ENCODE peak calls at places on chromosome 22, in four cellular contexts. A is K562, Y is GM12878, U is HepG2. Q is an unnamed sample.

GRCh38 chr22:19109198-19110063 is 12.8 kb downstream of the DGCR2 start:
- DNase-seq in U (peak; percentile 79), Y (peak; percentile 55), A (peak; percentile 95), Q (no peak)

GRCh38 chr22:36395061-36395849 is 7.5 kb upstream of the MYH9 start:
- DNase-seq in A (no peak), U (no peak), Y (no peak), Q (no peak)

GRCh38 chr22:24894220-24894975 is 52.1 kb downstream of the LHFPL7 start:
- DNase-seq in U (peak; percentile 96), Y (no peak), A (peak; percentile 22), Q (no peak)

GRCh38 chr22:34841321-34841901 is 224.5 kb upstream of the ISX start:
- DNase-seq in Y (no peak), A (no peak), U (no peak), Q (no peak)

GRCh38 chr22:27453688-27454087 is 347.9 kb downstream of the MN1 start:
- DNase-seq in Y (no peak), U (no peak), A (no peak), Q (no peak)

GRCh38 chr22:44407404-44408226 is 90.4 kb downstream of the RTL6 start:
- DNase-seq in A (no peak), U (no peak), Y (no peak), Q (no peak)

GRCh38 chr22:19825904-19826618 is 28.6 kb downstream of the GNB1L start:
- DNase-seq in Y (no peak), A (no peak), U (no peak), Q (no peak)

GRCh38 chr22:24500251-24500820 is 5.2 kb downstream of the UPB1 start:
- DNase-seq in U (peak; percentile 66), Y (no peak), A (no peak), Q (no peak)

GRCh38 chr22:28051787-28052356 is 132.8 kb upstream of the PITPNB start:
- DNase-seq in A (peak; percentile 63), Y (no peak), U (peak; percentile 43), Q (peak; percentile 85)

GRCh38 chr22:47204002-47204979 is 441.8 kb downstream of the TBC1D22A start:
- DNase-seq in U (no peak), Y (no peak), A (no peak), Q (no peak)

GRCh38 chr22:38611559-38611958 is 41.6 kb upstream of the DMC1 start:
- DNase-seq in U (no peak), A (no peak), Y (no peak), Q (no peak)

GRCh38 chr22:37419916-37420655 is 7.2 kb downstream of the ELFN2 start:
- DNase-seq in Y (no peak), U (no peak), A (peak; percentile 6), Q (peak; percentile 64)

GRCh38 chr22:29740216-29740615 is 20.4 kb downstream of the CABP7 start:
- DNase-seq in Y (no peak), U (no peak), A (no peak), Q (no peak)

GRCh38 chr22:25417792-25418191 is 146.7 kb upstream of the GRK3 start:
- DNase-seq in A (no peak), U (no peak), Y (no peak), Q (no peak)

GRCh38 chr22:25777870-25778269 is 35.9 kb downstream of the MYO18B start:
- DNase-seq in A (peak; percentile 31), U (peak; percentile 41), Y (peak; percentile 11), Q (no peak)

GRCh38 chr22:20951932-20952380 is 15.1 kb upstream of the AIFM3 start:
- DNase-seq in U (peak; percentile 70), Y (no peak), A (no peak), Q (no peak)

GRCh38 chr22:17637490-17638181 is 921 bp upstream of the BCL2L13 start:
- DNase-seq in A (no peak), U (no peak), Y (no peak), Q (no peak)

GRCh38 chr22:48851933-48852549 is 975.6 kb downstream of the BRD1 start:
- DNase-seq in A (no peak), Y (no peak), U (peak; percentile 37), Q (no peak)

GRCh38 chr22:35445933-35446332 is 46.0 kb downstream of the MCM5 start:
- DNase-seq in Y (no peak), U (no peak), A (no peak), Q (no peak)

GRCh38 chr22:33438273-33438672 is 380.1 kb upstream of the SYN3 start:
- DNase-seq in Y (no peak), A (peak; percentile 0), U (no peak), Q (no peak)

GRCh38 chr22:24140357-24140756 is 40.9 kb upstream of the SUSD2 start:
- DNase-seq in U (no peak), Y (no peak), A (no peak), Q (no peak)

GRCh38 chr22:23217171-23218052 is 37.1 kb downstream of the BCR start:
- DNase-seq in U (no peak), A (no peak), Y (no peak), Q (no peak)

GRCh38 chr22:40043086-40043485 is 48.3 kb downstream of the FAM83F start:
- DNase-seq in U (no peak), A (no peak), Y (no peak), Q (no peak)

GRCh38 chr22:49514656-49515055 is 313.0 kb downstream of the BRD1 start:
- DNase-seq in A (no peak), Y (no peak), U (no peak), Q (no peak)

DNA sequence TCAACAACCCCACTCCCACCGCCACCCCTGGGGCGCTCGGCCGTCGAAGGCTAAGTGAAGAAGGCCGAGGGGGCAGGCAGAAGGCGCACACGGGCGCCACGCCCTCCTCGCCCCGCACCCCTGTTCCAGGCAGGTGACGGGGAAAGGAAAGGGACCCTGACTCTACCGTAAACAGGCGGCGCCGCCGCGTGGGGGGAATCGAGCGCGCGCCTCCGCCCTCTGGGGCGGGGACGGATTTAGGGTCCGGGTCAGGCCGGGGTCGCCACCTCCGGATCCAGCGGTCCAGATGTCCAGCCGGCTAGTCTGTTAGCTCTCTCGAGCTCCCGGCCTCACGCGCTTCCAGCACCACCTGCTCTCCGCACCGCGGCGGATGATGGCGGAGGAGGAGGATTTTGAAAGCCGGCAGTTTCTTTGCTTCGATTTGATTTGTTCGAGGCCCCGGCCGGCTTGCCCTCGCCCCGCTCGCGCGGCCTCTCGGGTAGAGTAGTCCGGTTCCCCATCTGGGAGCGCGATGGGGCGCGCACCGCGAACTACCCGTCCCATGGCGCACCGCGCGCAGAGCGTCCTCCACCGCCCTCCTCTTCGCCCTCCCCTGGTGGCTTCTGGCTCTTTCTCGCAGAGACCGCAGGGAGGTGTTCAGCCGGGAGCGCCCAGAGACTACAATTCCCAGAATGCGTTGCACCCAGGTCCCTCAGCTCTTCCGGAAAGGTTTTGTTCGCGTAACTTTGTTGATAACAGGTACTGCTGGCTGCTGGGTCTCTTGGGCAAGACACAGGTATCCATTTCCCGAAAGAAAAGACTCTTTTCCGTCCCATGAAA is at the start of gene RANGAP1:
- DNase-seq in Y (peak; percentile 98), A (peak; percentile 97), U (peak; percentile 97), Q (peak; percentile 99)
- TF ChIP-seq ATF2 in Y (no peak), A (no peak), U (no peak), Q (no peak)

GRCh38 chr22:43144949-43145348 is 1.8 kb upstream of the MCAT start:
- DNase-seq in U (no peak), A (no peak), Y (no peak), Q (no peak)
- TF ChIP-seq NR2C2 in U (no peak), A (no peak), Y (no peak), Q (no peak)

GRCh38 chr22:31233001-31233400 is 20.9 kb downstream of the LIMK2 start:
- DNase-seq in U (no peak), Y (no peak), A (no peak), Q (no peak)
- TF ChIP-seq ATF2 in U (no peak), Y (no peak), A (no peak), Q (no peak)

GRCh38 chr22:45458532-45458931 is 44.2 kb upstream of the FBLN1 start:
- DNase-seq in Y (no peak), A (no peak), U (no peak), Q (no peak)

GRCh38 chr22:45456811-45457210 is 43.3 kb downstream of the RIBC2 start:
- DNase-seq in U (no peak), Y (no peak), A (no peak), Q (no peak)

GRCh38 chr22:45462034-45462655 is 40.5 kb upstream of the FBLN1 start:
- DNase-seq in A (peak; percentile 5), U (peak; percentile 58), Y (no peak), Q (peak; percentile 21)

GRCh38 chr22:45459235-45459634 is 43.4 kb upstream of the FBLN1 start:
- DNase-seq in Y (no peak), U (no peak), A (no peak), Q (no peak)

DNA sequence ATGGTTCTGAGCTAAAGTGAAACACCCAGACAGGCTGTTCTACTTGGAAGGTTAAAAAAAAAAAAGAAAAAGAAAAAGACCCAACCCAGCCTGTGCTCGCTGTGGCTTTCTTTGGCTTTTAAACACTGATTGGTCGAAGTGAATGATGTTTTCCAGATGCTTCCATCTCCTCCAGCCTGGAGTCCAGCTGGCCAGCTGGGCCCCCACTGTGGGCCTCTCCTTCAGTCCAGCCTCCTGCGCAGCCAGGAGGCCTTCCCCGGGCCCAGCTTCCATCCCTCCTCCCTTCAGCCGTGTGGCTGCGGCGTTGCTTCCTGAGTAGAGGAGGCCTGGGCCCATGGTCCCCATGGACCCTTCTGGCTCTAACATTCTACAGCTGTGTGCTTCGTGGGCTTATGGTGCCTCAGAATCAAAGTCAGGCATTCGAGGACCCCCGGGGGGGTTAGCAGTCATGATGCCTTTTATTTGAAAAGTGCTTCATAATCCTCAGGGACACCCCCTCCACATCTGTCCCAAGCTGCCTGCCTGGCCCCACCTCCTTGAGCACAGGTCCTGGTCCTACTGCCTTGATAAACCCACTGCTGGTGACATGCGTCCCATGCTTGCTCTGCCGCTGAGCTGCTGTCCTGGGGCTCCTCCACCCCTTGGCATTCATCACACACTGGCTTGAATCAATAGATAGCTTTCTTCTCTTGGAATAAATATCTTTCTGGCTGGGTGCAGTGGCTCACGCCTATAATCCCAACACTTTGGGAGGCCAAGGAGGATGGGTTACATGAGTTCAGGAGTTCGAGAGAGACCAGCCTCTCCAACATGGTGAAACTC is 42.2 kb upstream of the FBLN1 start:
- DNase-seq in A (no peak), Y (no peak), U (no peak), Q (no peak)
- TF ChIP-seq NR2C2 in A (no peak), Y (no peak), U (no peak), Q (no peak)